ENCODE peak calls at places on chromosomes 6 and 20, in seven cellular contexts. One of them, this sample, is unnamed.
A peak's percentile ranks its signal among the peaks of the same experiment; 100 is the strongest.

GRCh38 chr20:34249291-34249690 is 8.1 kb downstream of the ASIP start:
- DNase-seq in HepG2: no peak
- DNase-seq in K562: no peak
- DNase-seq in GM12878: peak; percentile 35
- DNase-seq in SK-N-SH: no peak
- DNase-seq in GM12891: no peak
- DNase-seq in H1: no peak
- DNase-seq in this sample: no peak

GRCh38 chr6:27601668-27602254 is 128.9 kb upstream of the ZNF184 start:
- DNase-seq in H1: peak; percentile 65
- DNase-seq in SK-N-SH: no peak
- DNase-seq in HepG2: no peak
- DNase-seq in GM12878: no peak
- DNase-seq in GM12891: no peak
- DNase-seq in K562: peak; percentile 71
- DNase-seq in this sample: no peak

GRCh38 chr20:33178726-33179125 is 10.8 kb downstream of the BPIFA2 start:
- DNase-seq in HepG2: peak; percentile 57
- DNase-seq in GM12891: no peak
- DNase-seq in SK-N-SH: no peak
- DNase-seq in GM12878: no peak
- DNase-seq in H1: no peak
- DNase-seq in K562: no peak
- DNase-seq in this sample: no peak

GRCh38 chr20:49866051-49866450 is 49.3 kb downstream of the SPATA2 start:
- DNase-seq in HepG2: no peak
- DNase-seq in K562: no peak
- DNase-seq in H1: no peak
- DNase-seq in SK-N-SH: no peak
- DNase-seq in GM12878: peak; percentile 60
- DNase-seq in GM12891: no peak
- DNase-seq in this sample: no peak

GRCh38 chr6:23414204-23414501 is 711.9 kb upstream of the NRSN1 start:
- DNase-seq in HepG2: no peak
- DNase-seq in SK-N-SH: peak; percentile 26
- DNase-seq in GM12878: peak; percentile 7
- DNase-seq in GM12891: no peak
- DNase-seq in H1: no peak
- DNase-seq in K562: no peak
- DNase-seq in this sample: no peak

GRCh38 chr20:43938932-43939761 is 24.5 kb downstream of the TOX2 start:
- DNase-seq in GM12891: no peak
- DNase-seq in H1: no peak
- DNase-seq in K562: no peak
- DNase-seq in HepG2: peak; percentile 72
- DNase-seq in SK-N-SH: no peak
- DNase-seq in GM12878: no peak
- DNase-seq in this sample: no peak

GRCh38 chr6:33700391-33701050 is 11.0 kb downstream of the UQCC2 start:
- DNase-seq in HepG2: peak; percentile 58
- DNase-seq in H1: peak; percentile 84
- DNase-seq in GM12891: no peak
- DNase-seq in SK-N-SH: peak; percentile 62
- DNase-seq in GM12878: no peak
- DNase-seq in K562: peak; percentile 77
- DNase-seq in this sample: peak; percentile 56

GRCh38 chr6:75351570-75351969 is 67.0 kb upstream of the TMEM30A start:
- DNase-seq in K562: no peak
- DNase-seq in HepG2: no peak
- DNase-seq in H1: no peak
- DNase-seq in GM12878: no peak
- DNase-seq in GM12891: no peak
- DNase-seq in SK-N-SH: no peak
- DNase-seq in this sample: no peak

GRCh38 chr6:54719633-54720032 is 126.9 kb upstream of the FAM83B start:
- DNase-seq in SK-N-SH: no peak
- DNase-seq in GM12891: no peak
- DNase-seq in HepG2: no peak
- DNase-seq in K562: no peak
- DNase-seq in GM12878: no peak
- DNase-seq in H1: no peak
- DNase-seq in this sample: no peak

GRCh38 chr6:155248021-155249001 is 15.5 kb upstream of the CLDN20 start:
- DNase-seq in SK-N-SH: peak; percentile 65
- DNase-seq in GM12891: peak; percentile 49
- DNase-seq in GM12878: peak; percentile 36
- DNase-seq in H1: peak; percentile 67
- DNase-seq in K562: peak; percentile 33
- DNase-seq in HepG2: peak; percentile 43
- DNase-seq in this sample: peak; percentile 43

GRCh38 chr20:17381701-17382100 is 149.5 kb downstream of the BFSP1 start:
- DNase-seq in H1: no peak
- DNase-seq in GM12891: no peak
- DNase-seq in HepG2: no peak
- DNase-seq in K562: no peak
- DNase-seq in GM12878: no peak
- DNase-seq in SK-N-SH: no peak
- DNase-seq in this sample: no peak

GRCh38 chr6:33587529-33588215 is 7.6 kb upstream of the BAK1 start:
- DNase-seq in GM12878: no peak
- DNase-seq in SK-N-SH: no peak
- DNase-seq in K562: no peak
- DNase-seq in H1: no peak
- DNase-seq in HepG2: no peak
- DNase-seq in GM12891: no peak
- DNase-seq in this sample: no peak

GRCh38 chr6:7865811-7866210 is 44.8 kb downstream of the TXNDC5 start:
- DNase-seq in HepG2: no peak
- DNase-seq in K562: no peak
- DNase-seq in GM12891: no peak
- DNase-seq in SK-N-SH: no peak
- DNase-seq in GM12878: no peak
- DNase-seq in H1: no peak
- DNase-seq in this sample: no peak

GRCh38 chr6:111727798-111728197 is 122.1 kb upstream of the TRAF3IP2 start:
- DNase-seq in GM12891: no peak
- DNase-seq in HepG2: no peak
- DNase-seq in H1: no peak
- DNase-seq in GM12878: no peak
- DNase-seq in SK-N-SH: peak; percentile 15
- DNase-seq in K562: no peak
- DNase-seq in this sample: no peak

GRCh38 chr20:47150403-47151152 is 205.9 kb downstream of the ZMYND8 start:
- DNase-seq in K562: peak; percentile 78
- DNase-seq in GM12891: peak; percentile 31
- DNase-seq in HepG2: peak; percentile 86
- DNase-seq in SK-N-SH: peak; percentile 82
- DNase-seq in H1: peak; percentile 84
- DNase-seq in GM12878: no peak
- DNase-seq in this sample: no peak

GRCh38 chr6:33008944-33009861 is at the start of gene HLA-DOA:
- DNase-seq in HepG2: no peak
- DNase-seq in GM12878: peak; percentile 75
- DNase-seq in SK-N-SH: peak; percentile 47
- DNase-seq in GM12891: peak; percentile 84
- DNase-seq in K562: peak; percentile 57
- DNase-seq in H1: peak; percentile 77
- DNase-seq in this sample: peak; percentile 86

GRCh38 chr20:23820493-23820892 is 6.0 kb downstream of the CST2 start:
- DNase-seq in H1: no peak
- DNase-seq in GM12891: no peak
- DNase-seq in HepG2: no peak
- DNase-seq in SK-N-SH: no peak
- DNase-seq in GM12878: no peak
- DNase-seq in K562: no peak
- DNase-seq in this sample: no peak

GRCh38 chr20:63897978-63898561 is 3.1 kb downstream of the DNAJC5 start:
- DNase-seq in K562: no peak
- DNase-seq in H1: no peak
- DNase-seq in SK-N-SH: no peak
- DNase-seq in GM12891: no peak
- DNase-seq in GM12878: no peak
- DNase-seq in HepG2: no peak
- DNase-seq in this sample: no peak

GRCh38 chr6:137494967-137495595 is 887 bp upstream of the OLIG3 start:
- DNase-seq in K562: no peak
- DNase-seq in SK-N-SH: no peak
- DNase-seq in GM12891: no peak
- DNase-seq in H1: no peak
- DNase-seq in GM12878: no peak
- DNase-seq in HepG2: no peak
- DNase-seq in this sample: no peak

GRCh38 chr6:143233563-143234285 is 173.0 kb downstream of the AIG1 start:
- DNase-seq in GM12878: no peak
- DNase-seq in H1: peak; percentile 54
- DNase-seq in HepG2: no peak
- DNase-seq in K562: no peak
- DNase-seq in SK-N-SH: no peak
- DNase-seq in GM12891: no peak
- DNase-seq in this sample: no peak

GRCh38 chr6:152355166-152355565 is 282.0 kb downstream of the SYNE1 start:
- DNase-seq in K562: no peak
- DNase-seq in HepG2: no peak
- DNase-seq in SK-N-SH: no peak
- DNase-seq in GM12878: no peak
- DNase-seq in H1: no peak
- DNase-seq in GM12891: no peak
- DNase-seq in this sample: no peak

GRCh38 chr6:44269168-44269920 is 906 bp upstream of the TMEM151B start:
- DNase-seq in SK-N-SH: no peak
- DNase-seq in HepG2: no peak
- DNase-seq in K562: no peak
- DNase-seq in GM12891: no peak
- DNase-seq in GM12878: no peak
- DNase-seq in H1: no peak
- DNase-seq in this sample: no peak

GRCh38 chr6:106748547-106749207 is 119.3 kb downstream of the QRSL1 start:
- DNase-seq in GM12891: no peak
- DNase-seq in GM12878: no peak
- DNase-seq in HepG2: no peak
- DNase-seq in K562: no peak
- DNase-seq in SK-N-SH: no peak
- DNase-seq in H1: peak; percentile 56
- DNase-seq in this sample: no peak

GRCh38 chr6:2203264-2203663 is 42.1 kb downstream of the GMDS start:
- DNase-seq in SK-N-SH: no peak
- DNase-seq in GM12891: no peak
- DNase-seq in H1: no peak
- DNase-seq in GM12878: no peak
- DNase-seq in K562: no peak
- DNase-seq in HepG2: no peak
- DNase-seq in this sample: no peak

GRCh38 chr20:12970372-12970821 is 38.4 kb upstream of the SPTLC3 start:
- DNase-seq in GM12891: no peak
- DNase-seq in HepG2: peak; percentile 74
- DNase-seq in GM12878: no peak
- DNase-seq in H1: no peak
- DNase-seq in SK-N-SH: no peak
- DNase-seq in K562: no peak
- DNase-seq in this sample: no peak

GRCh38 chr6:21846541-21847451 is 253.2 kb downstream of the SOX4 start:
- DNase-seq in GM12891: no peak
- DNase-seq in H1: no peak
- DNase-seq in HepG2: peak; percentile 25
- DNase-seq in K562: no peak
- DNase-seq in SK-N-SH: peak; percentile 35
- DNase-seq in GM12878: no peak
- DNase-seq in this sample: no peak

GRCh38 chr6:20404641-20405032 is 3.0 kb downstream of the E2F3 start:
- DNase-seq in GM12878: peak; percentile 56
- DNase-seq in H1: no peak
- DNase-seq in K562: peak; percentile 70
- DNase-seq in GM12891: no peak
- DNase-seq in SK-N-SH: peak; percentile 69
- DNase-seq in HepG2: peak; percentile 85
- DNase-seq in this sample: no peak

GRCh38 chr20:59403261-59403961 is 103.0 kb downstream of the EDN3 start:
- DNase-seq in HepG2: no peak
- DNase-seq in H1: peak; percentile 98
- DNase-seq in SK-N-SH: peak; percentile 95
- DNase-seq in GM12891: peak; percentile 75
- DNase-seq in GM12878: no peak
- DNase-seq in K562: peak; percentile 87
- DNase-seq in this sample: peak; percentile 74

GRCh38 chr6:44851176-44851575 is 463.7 kb downstream of the CDC5L start:
- DNase-seq in GM12878: no peak
- DNase-seq in H1: no peak
- DNase-seq in K562: no peak
- DNase-seq in HepG2: no peak
- DNase-seq in GM12891: no peak
- DNase-seq in SK-N-SH: no peak
- DNase-seq in this sample: no peak

GRCh38 chr6:21375206-21375605 is 218.3 kb upstream of the SOX4 start:
- DNase-seq in K562: no peak
- DNase-seq in GM12891: no peak
- DNase-seq in SK-N-SH: no peak
- DNase-seq in H1: no peak
- DNase-seq in HepG2: no peak
- DNase-seq in GM12878: peak; percentile 19
- DNase-seq in this sample: no peak

GRCh38 chr20:25238319-25239037 is 9.4 kb upstream of the PYGB start:
- DNase-seq in GM12891: no peak
- DNase-seq in HepG2: no peak
- DNase-seq in H1: no peak
- DNase-seq in SK-N-SH: no peak
- DNase-seq in K562: no peak
- DNase-seq in GM12878: no peak
- DNase-seq in this sample: no peak
- TF ChIP-seq TAF1 in GM12891: no peak
- TF ChIP-seq TAF1 in HepG2: no peak
- TF ChIP-seq TAF1 in H1: no peak
- TF ChIP-seq TAF1 in SK-N-SH: no peak
- TF ChIP-seq TAF1 in K562: no peak
- TF ChIP-seq TAF1 in GM12878: no peak
- TF ChIP-seq TAF1 in this sample: no peak

GRCh38 chr20:53718622-53719021 is 125.0 kb upstream of the ZNF217 start:
- DNase-seq in GM12891: no peak
- DNase-seq in K562: no peak
- DNase-seq in SK-N-SH: no peak
- DNase-seq in HepG2: no peak
- DNase-seq in H1: no peak
- DNase-seq in GM12878: no peak
- DNase-seq in this sample: no peak
- TF ChIP-seq TAF1 in GM12891: no peak
- TF ChIP-seq TAF1 in K562: no peak
- TF ChIP-seq TAF1 in SK-N-SH: no peak
- TF ChIP-seq TAF1 in HepG2: no peak
- TF ChIP-seq TAF1 in H1: no peak
- TF ChIP-seq TAF1 in GM12878: no peak
- TF ChIP-seq TAF1 in this sample: no peak

GRCh38 chr6:139757766-139758655 is 383.6 kb upstream of the CITED2 start:
- DNase-seq in HepG2: no peak
- DNase-seq in SK-N-SH: no peak
- DNase-seq in K562: no peak
- DNase-seq in GM12891: no peak
- DNase-seq in GM12878: no peak
- DNase-seq in H1: no peak
- DNase-seq in this sample: no peak
- TF ChIP-seq TAF1 in HepG2: no peak
- TF ChIP-seq TAF1 in SK-N-SH: no peak
- TF ChIP-seq TAF1 in K562: no peak
- TF ChIP-seq TAF1 in GM12891: no peak
- TF ChIP-seq TAF1 in GM12878: no peak
- TF ChIP-seq TAF1 in H1: no peak
- TF ChIP-seq TAF1 in this sample: no peak

GRCh38 chr6:125444234-125444949 is 142.6 kb upstream of the HDDC2 start:
- DNase-seq in GM12878: no peak
- DNase-seq in SK-N-SH: no peak
- DNase-seq in HepG2: no peak
- DNase-seq in GM12891: no peak
- DNase-seq in K562: no peak
- DNase-seq in H1: no peak
- DNase-seq in this sample: no peak
- TF ChIP-seq TAF1 in GM12878: no peak
- TF ChIP-seq TAF1 in SK-N-SH: no peak
- TF ChIP-seq TAF1 in HepG2: no peak
- TF ChIP-seq TAF1 in GM12891: no peak
- TF ChIP-seq TAF1 in K562: no peak
- TF ChIP-seq TAF1 in H1: no peak
- TF ChIP-seq TAF1 in this sample: no peak